ENCODE peak calls at places on chromosome 4, in four cellular contexts. K is stimulated activated CD8-positive, alpha-beta memory T cell treated with anti-CD3 and anti-CD28 coated beads, Interleukin-7, amount 100 ng/mL, for 24 hours; Y is activated CD8-positive, alpha-beta memory T cell treated with anti-CD3 and anti-CD28 coated beads, Interleukin-2, amount 10 ng/mL, durations not matched to agents 7 days and 5 days; H is stimulated activated CD4-positive, alpha-beta T cell treated with anti-CD3 and anti-CD28 coated beads, Interleukin-2, amount 100 ng/mL, for 24 hours. O is an unnamed sample.

GRCh38 chr4:80814266-80814665 is 216.2 kb upstream of the BMP3 start:
- DNase-seq in K (no peak), H (no peak), Y (no peak), O (no peak)

GRCh38 chr4:140662082-140662869 is 93.5 kb upstream of the UCP1 start:
- DNase-seq in H (no peak), Y (no peak), K (no peak), O (no peak)

GRCh38 chr4:141635726-141636076 is 682 bp upstream of the IL15 start:
- DNase-seq in K (no peak), Y (no peak), H (no peak), O (no peak)

GRCh38 chr4:155666701-155667537 is at the start of gene GUCY1A1:
- DNase-seq in H (no peak), Y (peak; percentile 40), K (no peak), O (peak; percentile 36)

GRCh38 chr4:154009191-154009590 is 220.3 kb upstream of the SFRP2 start:
- DNase-seq in Y (no peak), K (no peak), H (no peak), O (no peak)

GRCh38 chr4:176981074-176981473 is 188.4 kb upstream of the VEGFC start:
- DNase-seq in Y (no peak), K (no peak), H (no peak), O (no peak)

GRCh38 chr4:80202784-80203553 is 5.7 kb downstream of the PRDM8 start:
- DNase-seq in H (peak; percentile 44), K (no peak), Y (peak; percentile 82), O (no peak)

GRCh38 chr4:42282081-42282901 is 115.0 kb upstream of the SHISA3 start:
- DNase-seq in Y (peak; percentile 48), K (no peak), H (no peak), O (peak; percentile 88)

GRCh38 chr4:23135792-23136645 is 443.3 kb downstream of the GBA3 start:
- DNase-seq in K (no peak), H (no peak), Y (no peak), O (peak; percentile 72)

GRCh38 chr4:137650051-137650450 is 117.8 kb upstream of the PCDH18 start:
- DNase-seq in K (no peak), Y (no peak), H (no peak), O (no peak)

GRCh38 chr4:15756361-15756861 is 21.7 kb upstream of the CD38 start:
- DNase-seq in K (peak; percentile 51), H (peak; percentile 79), Y (peak; percentile 91), O (no peak)

GRCh38 chr4:119834901-119835300 is 206.3 kb upstream of the PDE5A start:
- DNase-seq in H (no peak), K (no peak), Y (no peak), O (no peak)

GRCh38 chr4:3436798-3437581 is 4.8 kb upstream of the HGFAC start:
- DNase-seq in K (no peak), H (no peak), Y (no peak), O (no peak)

GRCh38 chr4:105461221-105462041 is 12.4 kb downstream of the PPA2 start:
- DNase-seq in H (no peak), K (no peak), Y (no peak), O (no peak)

GRCh38 chr4:106495498-106495897 is 126.9 kb upstream of the GIMD1 start:
- DNase-seq in H (no peak), K (no peak), Y (no peak), O (no peak)

O was measured in midbrain.